ENCODE peak calls at places on chromosomes 16 and 17, in seven cellular contexts. M is OCI-LY7, G is GM23338, S is neural progenitor cell, P is MM.1S, B is PC-3, U is HCT116. R is an unnamed sample.
A peak's percentile ranks its signal among the peaks of the same experiment; 100 is the strongest.

GRCh38 chr17:58587713-58588117 is 73.3 kb upstream of the MTMR4 start:
- DNase-seq in M (peak; percentile 73), G (peak; percentile 79), S (peak; percentile 74), P (peak; percentile 67), B (peak; percentile 84), U (peak; percentile 64), R (peak; percentile 48)

GRCh38 chr16:19595043-19595767 is 39.7 kb downstream of the VPS35L start:
- DNase-seq in M (no peak), G (no peak), S (no peak), P (no peak), B (peak; percentile 76), U (no peak), R (peak; percentile 91)

GRCh38 chr16:66255647-66256046 is 110.8 kb upstream of the CDH5 start:
- DNase-seq in M (no peak), G (peak; percentile 49), S (no peak), P (no peak), B (no peak), U (no peak), R (no peak)

GRCh38 chr16:89293276-89294143 is 76.0 kb downstream of the ZNF778 start:
- DNase-seq in M (no peak), G (peak; percentile 95), S (peak; percentile 52), P (no peak), B (no peak), U (no peak), R (no peak)

GRCh38 chr17:31830971-31831755 is 27.9 kb downstream of the COPRS start:
- DNase-seq in M (no peak), G (no peak), S (no peak), P (no peak), B (no peak), U (no peak), R (no peak)

GRCh38 chr16:51569204-51569911 is 418.3 kb upstream of the SALL1 start:
- DNase-seq in M (peak; percentile 1), G (no peak), S (no peak), P (peak; percentile 71), B (no peak), U (no peak), R (peak; percentile 52)

GRCh38 chr16:75053791-75054555 is 55.1 kb downstream of the ZNRF1 start:
- DNase-seq in M (no peak), G (no peak), S (no peak), P (no peak), B (peak; percentile 71), U (peak; percentile 40), R (no peak)

GRCh38 chr17:44376124-44376523 is 12.5 kb upstream of the FAM171A2 start:
- DNase-seq in M (peak; percentile 49), G (peak; percentile 86), S (peak; percentile 60), P (no peak), B (peak; percentile 26), U (no peak), R (peak; percentile 57)

GRCh38 chr16:51636913-51637743 is 486.1 kb upstream of the SALL1 start:
- DNase-seq in M (no peak), G (peak; percentile 91), S (peak; percentile 26), P (no peak), B (peak; percentile 6), U (no peak), R (peak; percentile 85)

GRCh38 chr16:4675864-4676786 is 17.2 kb upstream of the NUDT16L1 start:
- DNase-seq in M (no peak), G (peak; percentile 36), S (no peak), P (no peak), B (no peak), U (no peak), R (no peak)

GRCh38 chr16:74448990-74449389 is 27.7 kb upstream of the CLEC18B start:
- DNase-seq in M (no peak), G (no peak), S (no peak), P (no peak), B (peak; percentile 87), U (peak; percentile 63), R (peak; percentile 95)

GRCh38 chr17:71331754-71332153 is 789.1 kb upstream of the SOX9 start:
- DNase-seq in M (no peak), G (no peak), S (no peak), P (no peak), B (no peak), U (no peak), R (no peak)

GRCh38 chr17:38601539-38602351 is 4.0 kb downstream of the SRCIN1 start:
- DNase-seq in M (no peak), G (peak; percentile 89), S (peak; percentile 82), P (no peak), B (no peak), U (no peak), R (no peak)

GRCh38 chr16:85395207-85395912 is 217.8 kb upstream of the GSE1 start:
- DNase-seq in M (no peak), G (no peak), S (no peak), P (no peak), B (peak; percentile 90), U (peak; percentile 92), R (peak; percentile 99)

GRCh38 chr16:4375717-4376116 is 4.1 kb downstream of the VASN start:
- DNase-seq in M (no peak), G (no peak), S (peak; percentile 1), P (no peak), B (no peak), U (no peak), R (peak; percentile 93)

GRCh38 chr17:9350083-9350482 is 225.5 kb downstream of the STX8 start:
- DNase-seq in M (no peak), G (no peak), S (no peak), P (no peak), B (peak; percentile 76), U (peak; percentile 8), R (peak; percentile 98)

GRCh38 chr17:1907818-1908698 is 78.3 kb downstream of the RPA1 start:
- DNase-seq in M (peak; percentile 41), G (peak; percentile 72), S (peak; percentile 92), P (no peak), B (peak; percentile 19), U (no peak), R (peak; percentile 75)

GRCh38 chr17:34797724-34798123 is 163.5 kb downstream of the CCT6B start:
- DNase-seq in M (peak; percentile 7), G (peak; percentile 91), S (peak; percentile 92), P (peak; percentile 32), B (peak; percentile 22), U (no peak), R (peak; percentile 47)

GRCh38 chr17:20280832-20281231 is 186.5 kb downstream of the LGALS9B start:
- DNase-seq in M (no peak), G (no peak), S (no peak), P (no peak), B (no peak), U (no peak), R (no peak)

GRCh38 chr16:25012525-25012991 is 2.6 kb downstream of the ARHGAP17 start:
- DNase-seq in M (no peak), G (no peak), S (no peak), P (no peak), B (peak; percentile 79), U (no peak), R (peak; percentile 94)
- TF ChIP-seq EZH2phosphoT487 in M (no peak), G (no peak), S (no peak), P (no peak), B (no peak), U (no peak), R (no peak)

DNA sequence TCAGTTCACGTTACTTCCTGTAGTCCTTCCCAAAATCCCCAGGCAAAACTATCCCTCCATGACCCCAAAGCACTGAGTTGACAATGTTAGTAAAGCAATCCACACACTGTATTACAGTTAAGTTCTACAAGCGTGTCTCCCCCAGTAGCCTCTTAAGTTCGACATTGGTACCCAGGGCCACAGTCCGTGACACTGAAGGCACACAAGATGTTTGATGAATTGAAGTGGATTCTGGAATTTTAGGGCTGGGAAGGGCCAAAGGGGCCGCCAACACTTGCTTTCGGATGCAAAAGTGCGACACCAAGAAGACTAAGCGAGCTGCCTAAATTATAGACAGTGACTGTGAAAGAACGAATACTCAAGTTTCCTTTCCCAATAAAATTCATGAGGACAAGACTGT is 1.5 kb downstream of the VPS35 start:
- DNase-seq in M (no peak), G (no peak), S (no peak), P (no peak), B (peak; percentile 8), U (no peak), R (peak; percentile 8)
- H3K27ac ChIP-seq in M (no peak overlapping the region), G (peak overlapping the region; percentile 65), S (no peak overlapping the region), P (no peak overlapping the region), B (no peak overlapping the region), U (no peak overlapping the region), R (no peak overlapping the region)

GRCh38 chr17:82274134-82275020 is 877 bp upstream of the CSNK1D start:
- DNase-seq in M (no peak), G (no peak), S (no peak), P (no peak), B (no peak), U (no peak), R (no peak)

GRCh38 chr17:82272495-82273326 is 789 bp downstream of the CSNK1D start:
- DNase-seq in M (peak; percentile 57), G (peak; percentile 48), S (peak; percentile 63), P (peak; percentile 23), B (no peak), U (no peak), R (peak; percentile 50)

GRCh38 chr17:82275326-82275725 is 1.8 kb upstream of the CSNK1D start:
- DNase-seq in M (no peak), G (no peak), S (no peak), P (no peak), B (no peak), U (no peak), R (no peak)

GRCh38 chr17:82271401-82271800 is 2.1 kb downstream of the CSNK1D start:
- DNase-seq in M (no peak), G (no peak), S (no peak), P (no peak), B (no peak), U (no peak), R (no peak)

GRCh38 chr17:82273327-82274133 is at the start of gene CSNK1D:
- DNase-seq in M (peak; percentile 95), G (peak; percentile 94), S (peak; percentile 96), P (peak; percentile 84), B (peak; percentile 81), U (peak; percentile 72), R (peak; percentile 96)
- TF ChIP-seq EZH2phosphoT487 in M (no peak), G (no peak), S (no peak), P (no peak), B (no peak), U (no peak), R (no peak)

GRCh38 chr16:82993874-82994375 is 367.2 kb downstream of the CDH13 start:
- DNase-seq in M (no peak), G (no peak), S (no peak), P (no peak), B (no peak), U (no peak), R (no peak)

GRCh38 chr16:82995286-82995926 is 368.6 kb downstream of the CDH13 start:
- DNase-seq in M (no peak), G (no peak), S (no peak), P (no peak), B (no peak), U (no peak), R (no peak)

GRCh38 chr16:82999711-83000110 is 372.9 kb downstream of the CDH13 start:
- DNase-seq in M (no peak), G (no peak), S (no peak), P (no peak), B (no peak), U (no peak), R (no peak)

GRCh38 chr16:82995927-82996441 is 369.2 kb downstream of the CDH13 start:
- DNase-seq in M (no peak), G (no peak), S (no peak), P (no peak), B (no peak), U (no peak), R (peak; percentile 89)

DNA sequence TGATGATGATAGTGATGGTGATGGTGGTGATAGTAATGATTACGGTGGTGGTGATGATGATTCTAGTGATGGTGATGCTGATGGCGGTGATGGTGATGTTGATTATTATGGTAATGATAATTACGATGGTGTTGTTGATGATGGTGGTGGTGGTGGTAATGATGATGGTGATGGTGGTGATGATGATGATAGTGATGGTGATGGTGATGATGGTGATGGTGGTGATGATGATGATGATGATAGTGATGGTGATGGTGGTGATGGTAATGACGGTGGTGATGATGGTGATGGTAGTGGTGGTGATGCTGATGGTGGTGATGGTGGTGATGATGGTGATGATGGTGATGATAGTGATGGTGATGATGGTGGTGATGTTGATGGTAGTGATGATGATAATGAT is 370.0 kb downstream of the CDH13 start:
- DNase-seq in M (no peak), G (no peak), S (no peak), P (no peak), B (no peak), U (no peak), R (no peak)
- H3K27ac ChIP-seq in M (no peak overlapping the region), G (no peak overlapping the region), S (no peak overlapping the region), P (no peak overlapping the region), B (no peak overlapping the region), U (no peak overlapping the region), R (no peak overlapping the region)

R was measured in GM23248.